ENCODE peak calls at places on chromosomes 7 and 10, in six cellular contexts. N is astrocyte of the spinal cord; F is CD4-positive, CD25-positive, alpha-beta regulatory T cell; V is NCI-H2107; G is left ventricle myocardium superior; L is stimulated activated CD4-positive, alpha-beta T cell treated with anti-CD3 and anti-CD28 coated beads, Interleukin-12 subunit alpha, Interleukin-12 subunit beta, amount 100 ng/mL, for 4 hours. U is an unnamed sample.

GRCh38 chr7:134071355-134072331 is 55.5 kb upstream of the LRGUK start:
- DNase-seq in N (no peak), G (no peak), F (no peak), L (no peak), V (no peak), U (no peak)

GRCh38 chr7:65872776-65873581 is at the start of gene VKORC1L1:
- DNase-seq in N (peak), L (peak), V (peak), G (peak), F (peak), U (peak)

GRCh38 chr7:137157256-137157655 is 186.3 kb downstream of the PTN start:
- DNase-seq in G (no peak), V (no peak), N (no peak), L (no peak), F (no peak), U (no peak)

GRCh38 chr7:30175171-30175570 is 40.4 kb downstream of the MTURN start:
- DNase-seq in V (peak), G (no peak), F (no peak), N (no peak), L (no peak), U (no peak)

GRCh38 chr7:18019562-18019961 is 8.1 kb downstream of the PRPS1L1 start:
- DNase-seq in N (peak), F (no peak), G (no peak), L (no peak), V (no peak), U (no peak)

GRCh38 chr7:99504281-99504602 is 220 bp upstream of the ZKSCAN5 start:
- DNase-seq in L (no peak), V (no peak), F (no peak), G (no peak), N (no peak), U (no peak)

GRCh38 chr7:145360511-145361100 is 524.8 kb upstream of the TPK1 start:
- DNase-seq in N (no peak), L (no peak), G (peak), V (no peak), F (no peak), U (no peak)

GRCh38 chr10:90111671-90112070 is 410.3 kb downstream of the KIF20B start:
- DNase-seq in G (no peak), F (no peak), V (no peak), N (no peak), L (no peak), U (no peak)

GRCh38 chr10:1043532-1043995 is 5.4 kb downstream of the IDI1 start:
- DNase-seq in F (peak), N (no peak), L (no peak), V (no peak), G (no peak), U (peak)

GRCh38 chr7:96388620-96389383 is 66.9 kb upstream of the SLC25A13 start:
- DNase-seq in L (no peak), N (peak), G (no peak), F (no peak), V (no peak), U (no peak)

U was measured in central memory CD4-positive, alpha-beta T cell.